ENCODE peak calls at places on chromosome 7, in four cellular contexts. H, T, C and L are unnamed samples.

GRCh38 chr7:32941996-32942782 is 15.1 kb upstream of the FKBP9 start:
- DNase-seq in H (peak), T (no peak), C (peak), L (peak)

GRCh38 chr7:76314042-76314721 is 11.7 kb downstream of the HSPB1 start:
- DNase-seq in H (peak), T (peak), C (peak), L (peak)

GRCh38 chr7:149285581-149285975 is 23.6 kb downstream of the ZNF783 start:
- DNase-seq in H (no peak), T (no peak), C (peak), L (no peak)

GRCh38 chr7:130921391-130922180 is 187.6 kb upstream of the KLF14 start:
- DNase-seq in H (peak), T (no peak), C (peak), L (no peak)

GRCh38 chr7:51301806-51302205 is 14.8 kb downstream of the COBL start:
- DNase-seq in H (no peak), T (no peak), C (no peak), L (no peak)

GRCh38 chr7:156772725-156773124 is 120.3 kb downstream of the LMBR1 start:
- DNase-seq in H (no peak), T (no peak), C (no peak), L (no peak)

GRCh38 chr7:157874870-157875229 is 538.0 kb downstream of the DNAJB6 start:
- DNase-seq in H (no peak), T (peak), C (no peak), L (no peak)

GRCh38 chr7:32244806-32245345 is 174.7 kb upstream of the PDE1C start:
- DNase-seq in H (no peak), T (no peak), C (no peak), L (no peak)

GRCh38 chr7:79050592-79050991 is 402.9 kb downstream of the MAGI2 start:
- DNase-seq in H (no peak), T (no peak), C (peak), L (no peak)

GRCh38 chr7:41715000-41715399 is 12.1 kb upstream of the INHBA start:
- DNase-seq in H (no peak), T (no peak), C (no peak), L (no peak)

GRCh38 chr7:116354546-116355422 is 144.4 kb downstream of the TES start:
- DNase-seq in H (peak), T (no peak), C (peak), L (no peak)

GRCh38 chr7:115300228-115300870 is 378.5 kb downstream of the MDFIC start:
- DNase-seq in H (no peak), T (no peak), C (peak), L (no peak)

GRCh38 chr7:32025381-32026075 is 44.7 kb downstream of the PDE1C start:
- DNase-seq in H (no peak), T (no peak), C (no peak), L (no peak)

DNA sequence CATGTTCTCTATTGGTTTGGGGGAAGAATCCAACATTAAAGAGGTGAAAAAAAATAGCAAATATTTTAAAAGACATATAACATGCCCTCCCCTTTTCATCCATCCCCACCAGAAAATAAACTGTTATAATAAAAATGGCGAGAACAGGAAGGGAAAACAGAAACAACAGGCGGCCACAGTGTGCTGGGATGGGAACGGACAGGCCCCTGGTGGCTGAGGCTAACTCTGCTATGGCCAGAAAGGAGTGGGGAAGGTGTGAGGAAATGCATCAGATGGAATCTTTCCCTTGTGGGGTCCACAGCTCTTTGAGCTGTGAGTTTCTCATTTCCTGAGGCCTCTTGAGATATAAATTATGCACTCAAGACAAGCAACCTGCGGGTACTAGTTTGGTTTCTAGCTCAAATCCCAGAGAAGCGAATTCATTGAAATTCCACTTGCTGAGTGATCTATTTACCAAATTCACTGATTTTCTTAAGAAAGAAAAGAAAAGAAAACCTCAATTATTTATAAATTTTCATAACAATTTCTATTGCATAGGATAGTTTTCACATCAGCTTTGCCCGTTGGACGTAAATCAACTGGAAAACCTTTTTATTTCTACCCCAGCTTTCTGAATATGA is 139.5 kb downstream of the BMPER start:
- DNase-seq in H (no peak), T (no peak), C (no peak), L (no peak)
- TF ChIP-seq CTCF in H (no peak), T (no peak), C (no peak), L (no peak)

GRCh38 chr7:129169171-129169643 is 19.2 kb upstream of the SMO start:
- DNase-seq in H (peak), T (no peak), C (no peak), L (no peak)

GRCh38 chr7:129168219-129168991 is 20.0 kb upstream of the SMO start:
- DNase-seq in H (no peak), T (no peak), C (no peak), L (no peak)

GRCh38 chr7:129170373-129171021 is 17.9 kb upstream of the SMO start:
- DNase-seq in H (no peak), T (no peak), C (no peak), L (no peak)

GRCh38 chr7:129166745-129167144 is 21.7 kb upstream of the SMO start:
- DNase-seq in H (no peak), T (no peak), C (no peak), L (peak)

DNA sequence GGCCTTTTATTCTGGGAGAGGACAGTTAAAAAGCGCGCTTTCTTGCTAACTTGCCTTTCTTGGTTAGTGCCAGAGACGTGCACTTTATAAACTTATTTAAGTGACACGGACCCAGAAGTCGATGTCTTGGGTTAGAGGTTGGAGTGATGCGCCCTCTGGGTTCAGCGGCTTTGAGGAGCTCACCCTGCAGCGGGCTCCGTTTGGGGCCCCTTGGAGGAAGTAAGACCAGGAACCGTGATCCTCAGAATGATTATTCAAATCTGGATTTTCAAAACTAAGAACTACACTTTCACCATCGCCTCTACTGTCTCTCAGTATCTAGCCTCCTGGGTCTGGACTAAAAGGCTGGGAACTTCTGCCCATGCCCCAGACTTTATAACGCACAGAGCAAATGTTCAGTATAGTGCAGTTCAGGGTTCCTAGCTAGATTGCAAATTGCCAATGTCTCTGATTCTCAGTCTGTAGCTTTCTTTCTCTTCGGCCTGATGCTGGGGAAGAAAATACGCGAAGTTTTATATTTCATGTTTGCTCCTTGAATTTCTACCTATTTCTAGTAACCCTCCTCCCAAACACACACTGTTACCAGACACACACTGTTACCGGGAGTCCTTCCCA is 18.6 kb upstream of the SMO start:
- DNase-seq in H (no peak), T (no peak), C (no peak), L (peak)
- H3K4me3 ChIP-seq in H (no peak), T (peak), C (peak), L (peak)

GRCh38 chr7:1707756-1708611 is 37.9 kb downstream of the ELFN1 start:
- DNase-seq in H (no peak), T (no peak), C (no peak), L (no peak)
- TF ChIP-seq CTCF in H (peak), T (no peak), C (peak), L (peak)

GRCh38 chr7:84744388-84744787 is 442.5 kb downstream of the SEMA3D start:
- DNase-seq in H (no peak), T (no peak), C (peak), L (no peak)

GRCh38 chr7:84746347-84746746 is 440.5 kb downstream of the SEMA3D start:
- DNase-seq in H (no peak), T (no peak), C (peak), L (no peak)
- H3K4me3 ChIP-seq in H (no peak), T (no peak), C (no peak), L (no peak)

GRCh38 chr7:100406767-100407166 is 21.7 kb downstream of the ZCWPW1 start:
- DNase-seq in H (no peak), T (no peak), C (peak), L (no peak)
- TF ChIP-seq CTCF in H (no peak), T (no peak), C (peak), L (no peak)

GRCh38 chr7:14934831-14935230 is 32.3 kb upstream of the DGKB start:
- DNase-seq in H (no peak), T (no peak), C (no peak), L (no peak)
- H3K4me3 ChIP-seq in H (no peak), T (no peak), C (no peak), L (no peak)